ENCODE peak calls at places on chromosomes 2 and 18, in eight cellular contexts. O, S, N, C, I, J, A and H are unnamed samples. For H3K36me3 and H3K27me3, the result is how much of the 10 kb centered on the place peaks cover.

GRCh38 chr2:111946294-111947114 is 48.1 kb downstream of the MERTK start:
- DNase-seq in O (peak), S (peak), N (no peak), C (peak), I (no peak), J (peak), A (no peak), H (no peak)

GRCh38 chr2:79235135-79235534 is 75.6 kb upstream of the REG3A start:
- DNase-seq in O (no peak), S (no peak), N (no peak), C (no peak), I (no peak), J (no peak), A (no peak), H (no peak)

GRCh38 chr2:88753833-88754584 is 62.5 kb downstream of the RPIA start:
- DNase-seq in O (no peak), S (no peak), N (peak), C (no peak), I (no peak), J (no peak), A (no peak), H (no peak)

GRCh38 chr18:72181241-72181764 is 362.8 kb downstream of the CBLN2 start:
- DNase-seq in O (no peak), S (no peak), N (no peak), C (no peak), I (no peak), J (no peak), A (no peak), H (no peak)

GRCh38 chr18:79405781-79406575 is 10.2 kb downstream of the NFATC1 start:
- DNase-seq in O (no peak), S (peak), N (no peak), C (no peak), I (peak), J (no peak), A (peak), H (peak)

GRCh38 chr18:51537487-51537886 is 340.0 kb upstream of the MEX3C start:
- DNase-seq in O (peak), S (peak), N (no peak), C (no peak), I (no peak), J (peak), A (no peak), H (no peak)

GRCh38 chr2:163887182-163887581 is 151.4 kb upstream of the FIGN start:
- DNase-seq in O (no peak), S (no peak), N (no peak), C (no peak), I (no peak), J (no peak), A (no peak), H (no peak)

GRCh38 chr2:191690327-191690726 is 12.4 kb downstream of the NABP1 start:
- DNase-seq in O (no peak), S (no peak), N (no peak), C (no peak), I (no peak), J (no peak), A (no peak), H (no peak)

GRCh38 chr2:17646096-17646554 is 105.6 kb downstream of the VSNL1 start:
- DNase-seq in O (peak), S (no peak), N (peak), C (no peak), I (no peak), J (peak), A (no peak), H (no peak)

GRCh38 chr2:182592691-182593393 is 123.2 kb upstream of the DNAJC10 start:
- DNase-seq in O (no peak), S (no peak), N (no peak), C (no peak), I (no peak), J (no peak), A (no peak), H (no peak)

GRCh38 chr18:48023334-48024008 is 93.0 kb upstream of the SMAD2 start:
- DNase-seq in O (peak), S (no peak), N (peak), C (peak), I (no peak), J (peak), A (no peak), H (no peak)

GRCh38 chr2:73772819-73773218 is 7.1 kb downstream of the DUSP11 start:
- DNase-seq in O (no peak), S (no peak), N (no peak), C (no peak), I (no peak), J (no peak), A (no peak), H (no peak)

GRCh38 chr2:68441179-68441993 is 25.7 kb downstream of the FBXO48 start:
- DNase-seq in O (peak), S (peak), N (peak), C (peak), I (peak), J (peak), A (peak), H (peak)

GRCh38 chr18:29218101-29218500 is 1041.2 kb upstream of the CDH2 start:
- DNase-seq in O (no peak), S (no peak), N (no peak), C (no peak), I (no peak), J (no peak), A (no peak), H (no peak)

GRCh38 chr2:216375288-216375687 is 3.0 kb upstream of the MARCHF4 start:
- DNase-seq in O (no peak), S (no peak), N (no peak), C (no peak), I (no peak), J (no peak), A (no peak), H (no peak)

GRCh38 chr2:127584047-127584446 is 48.6 kb downstream of the MYO7B start:
- DNase-seq in O (no peak), S (no peak), N (no peak), C (no peak), I (no peak), J (no peak), A (no peak), H (peak)

GRCh38 chr2:131156452-131157149 is 51.5 kb downstream of the PLEKHB2 start:
- DNase-seq in O (no peak), S (no peak), N (no peak), C (no peak), I (no peak), J (no peak), A (no peak), H (no peak)

GRCh38 chr18:58868440-58868839 is 3.8 kb downstream of the ZNF532 start:
- DNase-seq in O (no peak), S (no peak), N (no peak), C (no peak), I (no peak), J (no peak), A (no peak), H (no peak)
- H3K27ac ChIP-seq in O (no peak), S (no peak), N (no peak), C (no peak), I (peak), J (no peak), A (no peak), H (no peak)

DNA sequence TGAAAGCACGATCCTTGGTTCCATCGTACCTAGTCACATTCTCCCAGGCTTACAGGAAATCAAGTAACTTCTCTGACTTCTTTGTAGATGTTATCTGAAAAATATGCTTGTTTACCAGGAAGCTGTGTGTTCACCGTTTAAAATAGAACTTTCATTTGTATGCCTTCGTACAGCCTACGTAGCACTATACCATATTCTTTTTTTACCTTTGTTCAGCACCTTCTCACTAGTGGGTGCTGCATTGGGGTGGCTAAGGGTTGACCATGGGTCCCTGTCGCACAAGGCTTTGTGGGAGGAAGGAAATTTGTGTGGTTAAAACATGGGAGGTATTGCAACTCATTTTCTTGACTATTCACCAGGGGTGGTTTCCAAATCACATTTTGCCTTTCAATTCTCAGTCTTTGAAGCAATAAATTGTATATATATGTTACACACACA is 16.6 kb downstream of the MALT1 start:
- DNase-seq in O (no peak), S (no peak), N (no peak), C (no peak), I (no peak), J (no peak), A (no peak), H (no peak)
- H3K36me3 ChIP-seq in O (under half), S (under half), N (under half), C (under half), I (under half), J (under half), A (half or more), H (under half)

GRCh38 chr2:3387011-3387410 is 7.5 kb downstream of the TRAPPC12 start:
- DNase-seq in O (peak), S (no peak), N (no peak), C (no peak), I (no peak), J (no peak), A (no peak), H (no peak)
- H3K27me3 ChIP-seq in O (under half), S (under half), N (under half), C (under half), I (under half), J (under half), A (under half), H (under half)

GRCh38 chr2:66421618-66422017 is 13.3 kb upstream of the MEIS1 start:
- DNase-seq in O (no peak), S (no peak), N (no peak), C (no peak), I (no peak), J (no peak), A (no peak), H (no peak)
- H3K27ac ChIP-seq in O (no peak), S (no peak), N (no peak), C (no peak), I (no peak), J (no peak), A (no peak), H (no peak)